ENCODE peak calls at places on chromosomes 2 and 18, in five cellular contexts. One of them, this sample, is unnamed.

GRCh38 chr2:105384861-105385260 is 14.0 kb downstream of the FHL2 start:
- DNase-seq in mammary epithelial cell: no peak
- DNase-seq in tibial nerve: no peak
- DNase-seq in fibroblast of mammary gland: no peak
- DNase-seq in OCI-LY7: no peak
- DNase-seq in this sample: no peak

GRCh38 chr18:5073026-5073944 is 123.8 kb downstream of the AKAIN1 start:
- DNase-seq in OCI-LY7: peak; percentile 50
- DNase-seq in mammary epithelial cell: peak; percentile 4
- DNase-seq in tibial nerve: peak; percentile 11
- DNase-seq in fibroblast of mammary gland: peak; percentile 29
- DNase-seq in this sample: peak; percentile 2

GRCh38 chr18:24704921-24705620 is 244.6 kb downstream of the HRH4 start:
- DNase-seq in tibial nerve: no peak
- DNase-seq in OCI-LY7: no peak
- DNase-seq in mammary epithelial cell: no peak
- DNase-seq in fibroblast of mammary gland: peak; percentile 10
- DNase-seq in this sample: no peak

GRCh38 chr2:54540194-54540593 is 84.1 kb downstream of the SPTBN1 start:
- DNase-seq in mammary epithelial cell: no peak
- DNase-seq in tibial nerve: no peak
- DNase-seq in OCI-LY7: no peak
- DNase-seq in fibroblast of mammary gland: no peak
- DNase-seq in this sample: no peak

GRCh38 chr2:120776649-120777048 is 41.0 kb downstream of the GLI2 start:
- DNase-seq in fibroblast of mammary gland: no peak
- DNase-seq in OCI-LY7: no peak
- DNase-seq in mammary epithelial cell: no peak
- DNase-seq in tibial nerve: no peak
- DNase-seq in this sample: no peak

GRCh38 chr2:31736695-31737454 is 156.1 kb upstream of the SRD5A2 start:
- DNase-seq in tibial nerve: no peak
- DNase-seq in mammary epithelial cell: no peak
- DNase-seq in OCI-LY7: no peak
- DNase-seq in fibroblast of mammary gland: no peak
- DNase-seq in this sample: no peak

GRCh38 chr2:17648571-17648970 is 105.0 kb downstream of the SMC6 start:
- DNase-seq in mammary epithelial cell: no peak
- DNase-seq in fibroblast of mammary gland: no peak
- DNase-seq in tibial nerve: no peak
- DNase-seq in OCI-LY7: no peak
- DNase-seq in this sample: no peak

GRCh38 chr2:131431336-131431735 is 44.6 kb upstream of the TUBA3D start:
- DNase-seq in tibial nerve: no peak
- DNase-seq in mammary epithelial cell: no peak
- DNase-seq in OCI-LY7: no peak
- DNase-seq in fibroblast of mammary gland: peak; percentile 65
- DNase-seq in this sample: peak; percentile 39

GRCh38 chr2:186748354-186748753 is 54.5 kb downstream of the FAM171B start:
- DNase-seq in tibial nerve: no peak
- DNase-seq in fibroblast of mammary gland: no peak
- DNase-seq in OCI-LY7: no peak
- DNase-seq in mammary epithelial cell: no peak
- DNase-seq in this sample: no peak

GRCh38 chr2:237320801-237321563 is 93.0 kb downstream of the COL6A3 start:
- DNase-seq in fibroblast of mammary gland: peak; percentile 73
- DNase-seq in tibial nerve: peak; percentile 71
- DNase-seq in OCI-LY7: no peak
- DNase-seq in mammary epithelial cell: no peak
- DNase-seq in this sample: no peak

GRCh38 chr2:112189001-112189556 is 50.9 kb downstream of the FBLN7 start:
- DNase-seq in fibroblast of mammary gland: no peak
- DNase-seq in tibial nerve: no peak
- DNase-seq in mammary epithelial cell: no peak
- DNase-seq in OCI-LY7: no peak
- DNase-seq in this sample: no peak

GRCh38 chr18:10101729-10102128 is 187.9 kb downstream of the VAPA start:
- DNase-seq in OCI-LY7: no peak
- DNase-seq in fibroblast of mammary gland: no peak
- DNase-seq in mammary epithelial cell: no peak
- DNase-seq in tibial nerve: no peak
- DNase-seq in this sample: no peak

GRCh38 chr2:207274541-207274940 is 108.8 kb upstream of the KLF7 start:
- DNase-seq in tibial nerve: no peak
- DNase-seq in mammary epithelial cell: no peak
- DNase-seq in OCI-LY7: no peak
- DNase-seq in fibroblast of mammary gland: peak; percentile 30
- DNase-seq in this sample: no peak

GRCh38 chr2:151691621-151692020 is 42.7 kb downstream of the NEB start:
- DNase-seq in tibial nerve: no peak
- DNase-seq in mammary epithelial cell: no peak
- DNase-seq in OCI-LY7: no peak
- DNase-seq in fibroblast of mammary gland: peak; percentile 10
- DNase-seq in this sample: no peak

GRCh38 chr2:240997141-240997855 is 1.1 kb upstream of the SNED1 start:
- DNase-seq in fibroblast of mammary gland: peak; percentile 63
- DNase-seq in tibial nerve: peak; percentile 66
- DNase-seq in OCI-LY7: no peak
- DNase-seq in mammary epithelial cell: no peak
- DNase-seq in this sample: peak; percentile 49
- H3K4me3 ChIP-seq in fibroblast of mammary gland: no peak overlapping the region
- H3K4me3 ChIP-seq in tibial nerve: peak overlapping the region; percentile 50
- H3K4me3 ChIP-seq in OCI-LY7: no peak overlapping the region
- H3K4me3 ChIP-seq in mammary epithelial cell: no peak overlapping the region
- H3K4me3 ChIP-seq in this sample: no peak overlapping the region

DNA sequence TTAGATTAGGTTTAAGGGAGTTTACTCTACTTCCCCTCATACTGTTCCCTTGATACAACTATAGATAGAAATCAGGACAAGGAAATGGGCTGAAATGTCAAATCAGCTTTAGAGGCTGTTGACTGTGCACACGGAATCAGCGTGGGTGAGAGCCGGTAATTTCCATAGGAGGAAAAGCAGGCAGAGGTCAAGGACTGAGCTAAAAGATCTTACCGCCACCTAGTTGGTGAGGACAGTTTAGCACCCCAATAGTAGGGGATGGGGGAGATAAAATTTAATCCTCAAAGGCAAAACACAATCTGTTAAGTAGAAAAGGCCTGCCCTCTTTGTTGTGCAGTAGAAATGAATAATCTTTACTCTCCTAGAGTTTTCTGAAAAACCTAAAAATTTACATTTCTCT is 1154.5 kb upstream of the CHAC2 start:
- DNase-seq in tibial nerve: no peak
- DNase-seq in fibroblast of mammary gland: no peak
- DNase-seq in mammary epithelial cell: no peak
- DNase-seq in OCI-LY7: no peak
- DNase-seq in this sample: no peak
- TF ChIP-seq CTCF in tibial nerve: no peak
- TF ChIP-seq CTCF in fibroblast of mammary gland: no peak
- TF ChIP-seq CTCF in mammary epithelial cell: no peak
- TF ChIP-seq CTCF in OCI-LY7: no peak
- TF ChIP-seq CTCF in this sample: no peak

DNA sequence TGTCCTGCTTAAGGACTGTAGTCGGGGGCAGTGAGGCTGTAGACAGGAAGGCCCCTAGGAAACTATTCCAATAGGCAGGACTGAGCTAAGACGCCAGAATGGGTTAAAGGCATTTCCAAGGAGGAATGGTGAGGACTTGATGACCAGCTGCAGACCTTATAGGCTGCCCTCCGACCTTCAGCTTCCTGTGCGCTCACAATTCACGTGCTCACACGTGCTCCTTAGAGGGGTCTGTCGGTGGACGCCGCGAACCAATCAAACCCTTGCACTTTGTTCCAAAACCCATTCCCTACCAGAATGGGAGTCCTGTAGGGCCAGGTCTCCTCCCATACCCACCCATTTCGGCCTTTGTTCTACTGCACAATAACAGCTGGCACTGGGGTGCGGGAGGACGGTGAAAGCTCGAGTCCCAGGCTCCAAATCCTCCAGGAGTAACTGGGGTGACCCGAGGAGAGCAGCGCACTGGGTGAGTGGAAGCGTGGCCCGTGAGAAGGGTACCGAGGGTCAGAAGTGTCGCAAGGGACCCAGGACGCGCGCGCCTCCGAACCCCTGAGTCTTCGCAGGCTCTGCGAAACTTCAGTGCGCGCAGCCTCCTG is 12.9 kb downstream of the SIX3 start:
- DNase-seq in mammary epithelial cell: no peak
- DNase-seq in tibial nerve: no peak
- DNase-seq in fibroblast of mammary gland: no peak
- DNase-seq in OCI-LY7: no peak
- DNase-seq in this sample: no peak
- H3K4me3 ChIP-seq in mammary epithelial cell: no peak overlapping the region
- H3K4me3 ChIP-seq in tibial nerve: no peak overlapping the region
- H3K4me3 ChIP-seq in fibroblast of mammary gland: no peak overlapping the region
- H3K4me3 ChIP-seq in OCI-LY7: no peak overlapping the region
- H3K4me3 ChIP-seq in this sample: no peak overlapping the region

DNA sequence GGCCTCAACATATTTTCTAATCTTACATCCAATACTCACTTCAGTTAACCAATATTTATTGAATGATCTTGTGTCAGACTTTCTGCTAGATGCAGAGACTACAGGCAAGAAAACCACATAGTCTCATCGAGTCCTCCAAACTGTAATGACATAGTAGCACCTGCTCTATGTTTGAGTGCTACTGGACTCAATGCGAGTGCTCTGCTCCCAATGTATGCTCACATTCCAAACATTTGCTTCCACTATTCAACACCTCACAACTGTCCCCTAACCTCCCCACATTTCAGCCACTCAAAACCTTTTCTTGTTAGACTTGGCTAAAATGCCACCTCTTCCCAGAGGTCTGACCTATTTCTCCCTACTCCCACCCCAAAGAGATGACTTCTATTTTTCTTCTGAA is 65.2 kb downstream of the SLC66A3 start:
- DNase-seq in tibial nerve: no peak
- DNase-seq in OCI-LY7: no peak
- DNase-seq in mammary epithelial cell: no peak
- DNase-seq in fibroblast of mammary gland: no peak
- DNase-seq in this sample: no peak
- TF ChIP-seq CTCF in tibial nerve: no peak
- TF ChIP-seq CTCF in OCI-LY7: no peak
- TF ChIP-seq CTCF in mammary epithelial cell: no peak
- TF ChIP-seq CTCF in fibroblast of mammary gland: no peak
- TF ChIP-seq CTCF in this sample: no peak

DNA sequence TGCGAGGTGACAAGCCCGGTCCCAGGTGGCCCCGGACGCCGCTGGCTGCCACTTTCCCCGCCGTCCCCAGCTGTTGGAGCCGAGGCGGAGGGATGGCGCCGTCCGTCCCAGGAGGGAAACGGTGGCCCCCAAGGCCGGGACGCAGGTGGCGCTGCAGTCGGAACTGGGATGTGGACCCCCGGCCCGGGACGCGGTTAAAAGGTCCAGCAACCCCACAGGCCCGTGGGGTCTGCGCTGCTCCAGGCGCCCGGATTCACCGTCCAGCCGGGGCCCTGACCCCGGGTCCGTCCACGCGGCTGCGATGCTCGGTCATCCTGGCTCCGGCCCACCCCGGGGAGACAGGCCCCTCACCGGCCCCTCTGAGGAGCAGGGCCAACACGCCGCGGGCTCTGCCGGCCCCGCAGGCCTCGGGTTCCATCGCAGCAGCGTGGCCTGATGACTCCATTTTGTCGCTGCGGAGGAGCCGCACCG is 41.0 kb downstream of the TMEM18 start:
- DNase-seq in OCI-LY7: no peak
- DNase-seq in mammary epithelial cell: no peak
- DNase-seq in tibial nerve: no peak
- DNase-seq in fibroblast of mammary gland: no peak
- DNase-seq in this sample: no peak
- H3K4me3 ChIP-seq in OCI-LY7: no peak overlapping the region
- H3K4me3 ChIP-seq in mammary epithelial cell: no peak overlapping the region
- H3K4me3 ChIP-seq in tibial nerve: no peak overlapping the region
- H3K4me3 ChIP-seq in fibroblast of mammary gland: no peak overlapping the region
- H3K4me3 ChIP-seq in this sample: no peak overlapping the region

This sample was measured in astrocyte of the spinal cord.